ENCODE peak calls at places on chromosome 2, in seven cellular contexts. L, A, C, Y, N, W and B are unnamed samples.

GRCh38 chr2:10179422-10179821 is 56.9 kb downstream of the RRM2 start:
- DNase-seq in L (no peak), A (no peak), C (no peak), Y (no peak), N (no peak), W (no peak), B (no peak)

GRCh38 chr2:201786471-201786870 is 5.7 kb upstream of the ALS2 start:
- DNase-seq in L (no peak), A (no peak), C (no peak), Y (no peak), N (no peak), W (no peak), B (no peak)

GRCh38 chr2:166727105-166727504 is 161.2 kb upstream of the XIRP2 start:
- DNase-seq in L (no peak), A (no peak), C (no peak), Y (no peak), N (no peak), W (peak), B (no peak)

GRCh38 chr2:152468832-152469692 is 134.1 kb downstream of the FMNL2 start:
- DNase-seq in L (no peak), A (peak), C (no peak), Y (no peak), N (no peak), W (peak), B (no peak)

GRCh38 chr2:237485304-237485703 is 1.7 kb upstream of the MLPH start:
- DNase-seq in L (no peak), A (no peak), C (no peak), Y (no peak), N (no peak), W (no peak), B (no peak)

GRCh38 chr2:10547663-10548384 is 99.7 kb upstream of the ODC1 start:
- DNase-seq in L (no peak), A (no peak), C (no peak), Y (no peak), N (peak), W (no peak), B (no peak)

GRCh38 chr2:201966691-201967388 is 66.8 kb upstream of the FZD7 start:
- DNase-seq in L (no peak), A (no peak), C (no peak), Y (no peak), N (no peak), W (no peak), B (no peak)

GRCh38 chr2:164510895-164511294 is 110.4 kb downstream of the GRB14 start:
- DNase-seq in L (no peak), A (no peak), C (no peak), Y (no peak), N (peak), W (no peak), B (no peak)

GRCh38 chr2:29189052-29189451 is 73.8 kb downstream of the CLIP4 start:
- DNase-seq in L (no peak), A (no peak), C (no peak), Y (no peak), N (no peak), W (peak), B (no peak)

GRCh38 chr2:119734051-119734450 is 25.7 kb upstream of the PTPN4 start:
- DNase-seq in L (no peak), A (no peak), C (no peak), Y (no peak), N (no peak), W (no peak), B (no peak)

GRCh38 chr2:62817995-62818713 is 112.6 kb downstream of the EHBP1 start:
- DNase-seq in L (no peak), A (no peak), C (no peak), Y (no peak), N (no peak), W (no peak), B (no peak)

GRCh38 chr2:212124597-212124996 is 414.0 kb downstream of the ERBB4 start:
- DNase-seq in L (no peak), A (no peak), C (no peak), Y (no peak), N (no peak), W (no peak), B (no peak)

GRCh38 chr2:234003972-234004617 is 46.4 kb upstream of the SPP2 start:
- DNase-seq in L (no peak), A (peak), C (no peak), Y (no peak), N (no peak), W (no peak), B (no peak)

GRCh38 chr2:71934595-71935263 is 212.9 kb downstream of the CYP26B1 start:
- DNase-seq in L (peak), A (no peak), C (no peak), Y (peak), N (no peak), W (no peak), B (no peak)

GRCh38 chr2:170974304-170974993 is 45.4 kb downstream of the GORASP2 start:
- DNase-seq in L (no peak), A (no peak), C (no peak), Y (no peak), N (no peak), W (no peak), B (no peak)

GRCh38 chr2:147886136-147886535 is 41.3 kb downstream of the ACVR2A start:
- DNase-seq in L (no peak), A (no peak), C (no peak), Y (no peak), N (no peak), W (no peak), B (no peak)

GRCh38 chr2:150271952-150272351 is 215.5 kb downstream of the RND3 start:
- DNase-seq in L (no peak), A (peak), C (no peak), Y (no peak), N (no peak), W (no peak), B (no peak)

GRCh38 chr2:20597868-20598183 is 53.1 kb downstream of the HS1BP3 start:
- DNase-seq in L (no peak), A (no peak), C (no peak), Y (no peak), N (no peak), W (no peak), B (no peak)

GRCh38 chr2:194819367-194819766 is 837.7 kb upstream of the SLC39A10 start:
- DNase-seq in L (no peak), A (no peak), C (no peak), Y (no peak), N (no peak), W (no peak), B (no peak)

GRCh38 chr2:3643371-3644245 is 14.4 kb upstream of the ALLC start:
- DNase-seq in L (peak), A (no peak), C (no peak), Y (no peak), N (peak), W (no peak), B (no peak)

GRCh38 chr2:38375711-38376345 is 1.2 kb downstream of the ATL2 start:
- DNase-seq in L (no peak), A (no peak), C (no peak), Y (no peak), N (peak), W (no peak), B (peak)

GRCh38 chr2:202375006-202375610 is 1.0 kb upstream of the BMPR2 start:
- DNase-seq in L (peak), A (no peak), C (peak), Y (peak), N (peak), W (no peak), B (peak)

GRCh38 chr2:212898011-212898410 is 253.4 kb downstream of the IKZF2 start:
- DNase-seq in L (no peak), A (no peak), C (no peak), Y (no peak), N (no peak), W (no peak), B (no peak)

GRCh38 chr2:214960677-214961076 is 151.2 kb upstream of the BARD1 start:
- DNase-seq in L (no peak), A (peak), C (no peak), Y (no peak), N (no peak), W (no peak), B (no peak)

GRCh38 chr2:229270551-229271410 is at the start of gene PID1:
- DNase-seq in L (no peak), A (peak), C (no peak), Y (peak), N (peak), W (no peak), B (peak)

GRCh38 chr2:239370403-239370802 is 30.4 kb downstream of the HDAC4 start:
- DNase-seq in L (peak), A (no peak), C (no peak), Y (no peak), N (peak), W (no peak), B (no peak)

GRCh38 chr2:9539530-9539929 is 16.1 kb downstream of the ADAM17 start:
- DNase-seq in L (no peak), A (no peak), C (no peak), Y (no peak), N (no peak), W (no peak), B (no peak)

GRCh38 chr2:185128331-185128730 is 530.0 kb downstream of the ZNF804A start:
- DNase-seq in L (no peak), A (no peak), C (no peak), Y (no peak), N (no peak), W (no peak), B (no peak)

GRCh38 chr2:47601518-47602015 is 181.4 kb upstream of the MSH6 start:
- DNase-seq in L (no peak), A (no peak), C (no peak), Y (no peak), N (no peak), W (no peak), B (no peak)

GRCh38 chr2:36797324-36798070 is 101.0 kb downstream of the VIT start:
- DNase-seq in L (no peak), A (no peak), C (no peak), Y (no peak), N (no peak), W (no peak), B (no peak)

GRCh38 chr2:120236791-120237190 is 13.6 kb upstream of the TMEM185B start:
- DNase-seq in L (no peak), A (no peak), C (no peak), Y (no peak), N (no peak), W (no peak), B (no peak)

GRCh38 chr2:120769076-120769786 is 33.6 kb downstream of the GLI2 start:
- DNase-seq in L (no peak), A (no peak), C (no peak), Y (no peak), N (peak), W (no peak), B (no peak)

GRCh38 chr2:162839419-162839818 is 852 bp upstream of the KCNH7 start:
- DNase-seq in L (no peak), A (no peak), C (no peak), Y (no peak), N (peak), W (no peak), B (peak)

GRCh38 chr2:30275256-30275655 is 43.9 kb downstream of the LBH start:
- DNase-seq in L (no peak), A (peak), C (no peak), Y (no peak), N (no peak), W (no peak), B (no peak)

GRCh38 chr2:200786423-200786822 is 25.3 kb upstream of the BZW1 start:
- DNase-seq in L (no peak), A (peak), C (no peak), Y (no peak), N (no peak), W (no peak), B (no peak)

GRCh38 chr2:204015118-204015842 is 78.7 kb downstream of the ICOS start:
- DNase-seq in L (no peak), A (no peak), C (no peak), Y (no peak), N (no peak), W (no peak), B (no peak)

GRCh38 chr2:50672286-50672685 is 359.6 kb downstream of the NRXN1 start:
- DNase-seq in L (no peak), A (no peak), C (no peak), Y (no peak), N (no peak), W (no peak), B (no peak)

DNA sequence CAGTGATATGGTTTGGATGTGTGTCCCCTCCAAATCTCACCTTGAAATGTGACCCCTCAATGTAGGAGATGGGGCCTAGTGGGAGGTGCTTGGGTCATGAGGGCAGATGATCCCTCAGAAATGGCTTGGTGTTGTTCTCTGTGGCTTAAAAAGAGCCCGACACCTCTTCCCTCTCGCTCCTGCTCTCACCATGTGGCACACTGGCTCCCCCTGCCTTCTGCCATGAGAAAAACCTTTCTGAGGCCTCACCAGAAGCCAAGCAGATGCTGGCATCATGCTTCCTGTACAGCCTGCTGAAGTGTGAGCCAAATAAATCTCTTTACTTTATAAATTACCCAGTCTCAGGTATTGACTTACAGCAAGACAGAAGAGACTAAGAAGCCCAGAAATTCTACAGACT is 357.1 kb downstream of the NRXN1 start:
- DNase-seq in L (no peak), A (no peak), C (no peak), Y (no peak), N (no peak), W (no peak), B (no peak)
- TF ChIP-seq CTCF in L (no peak), A (no peak), C (no peak), Y (no peak), N (no peak), W (no peak), B (no peak)

DNA sequence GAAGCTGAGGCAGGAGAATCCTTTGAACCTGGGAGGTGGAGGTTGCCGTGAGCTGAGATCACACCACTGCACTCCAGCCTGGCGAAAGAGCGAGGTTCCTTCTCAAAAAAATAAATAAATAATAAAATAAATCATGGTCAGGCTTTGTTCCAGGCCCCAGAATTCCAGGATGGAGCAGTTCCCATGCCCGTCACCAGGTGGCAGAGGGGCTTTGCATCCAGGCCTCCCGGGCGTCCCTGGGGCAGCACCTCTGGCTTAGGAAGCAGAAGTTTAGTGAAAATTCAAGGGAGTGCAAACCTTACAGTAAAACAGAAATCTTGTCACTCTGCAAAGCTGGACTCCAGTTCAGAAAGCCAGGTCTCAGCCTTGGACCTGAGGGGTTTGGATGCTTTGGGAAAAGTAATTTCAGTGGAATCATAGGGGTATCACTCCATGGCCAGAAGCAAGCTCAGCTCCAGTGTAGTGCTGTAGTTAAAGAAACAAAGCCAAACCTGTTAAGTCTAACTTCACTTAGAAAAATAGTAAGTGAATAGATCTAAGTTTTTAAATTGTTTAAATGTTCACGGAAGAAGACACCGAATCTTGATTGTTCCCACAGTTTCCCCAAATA is 512.7 kb downstream of the CMPK2 start:
- DNase-seq in L (no peak), A (peak), C (no peak), Y (no peak), N (peak), W (no peak), B (peak)
- TF ChIP-seq CTCF in L (no peak), A (peak), C (no peak), Y (peak), N (peak), W (peak), B (peak)

GRCh38 chr2:117972466-117973123 is 41.3 kb downstream of the CCDC93 start:
- DNase-seq in L (no peak), A (no peak), C (no peak), Y (no peak), N (no peak), W (no peak), B (no peak)
- TF ChIP-seq CTCF in L (no peak), A (no peak), C (no peak), Y (no peak), N (no peak), W (no peak), B (no peak)

DNA sequence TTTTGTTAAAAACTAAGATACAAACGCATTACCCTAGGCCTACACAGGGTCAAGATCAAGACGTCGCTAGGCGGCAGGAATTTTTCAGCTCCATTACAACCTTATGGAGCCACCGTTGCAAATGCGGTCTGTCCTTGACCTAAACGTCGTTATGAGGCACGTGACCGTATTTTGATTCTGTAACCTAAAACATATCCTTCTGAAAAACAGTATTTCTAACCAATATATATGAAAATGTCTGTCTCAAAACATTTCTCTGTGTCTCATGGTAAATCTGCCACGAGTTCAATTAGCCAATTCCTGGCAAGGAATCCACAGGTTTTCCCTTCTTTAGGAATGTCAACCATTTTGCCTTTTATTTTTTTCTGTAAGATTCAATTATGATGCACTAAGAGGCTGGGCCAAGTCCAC is 1.7 kb downstream of the RTN4 start:
- DNase-seq in L (no peak), A (peak), C (no peak), Y (no peak), N (no peak), W (no peak), B (no peak)
- TF ChIP-seq CTCF in L (no peak), A (no peak), C (no peak), Y (no peak), N (no peak), W (no peak), B (no peak)